ENCODE peak calls at places on chromosomes 5 and 9, in nine cellular contexts. J is uterus, R is colonic mucosa, L is psoas muscle, Z is esophagus squamous epithelium, M is brain microvascular endothelial cell, Y is kidney, G is Peyer's patch, A is progenitor cell of endocrine pancreas. O is an unnamed sample.

GRCh38 chr9:13083973-13084528 is 195.4 kb downstream of the MPDZ start:
- DNase-seq in J (no peak), R (no peak), L (no peak), Z (no peak), M (peak; percentile 10), Y (no peak), G (no peak), A (no peak), O (peak; percentile 54)

GRCh38 chr9:105205787-105206511 is 38.5 kb upstream of the SLC44A1 start:
- DNase-seq in J (peak; percentile 89), R (peak; percentile 39), L (peak; percentile 69), Z (no peak), M (peak; percentile 45), Y (no peak), G (peak; percentile 17), A (no peak), O (peak; percentile 81)

GRCh38 chr5:5126444-5126843 is 13.7 kb upstream of the ADAMTS16 start:
- DNase-seq in J (no peak), R (no peak), L (peak; percentile 57), Z (no peak), M (no peak), Y (no peak), G (no peak), A (no peak), O (peak; percentile 57)

GRCh38 chr9:131482343-131483006 is 20.2 kb upstream of the POMT1 start:
- DNase-seq in J (no peak), R (no peak), L (no peak), Z (no peak), M (no peak), Y (no peak), G (no peak), A (no peak), O (no peak)

GRCh38 chr5:10645146-10645545 is 81.3 kb downstream of the ANKRD33B start:
- DNase-seq in J (no peak), R (no peak), L (no peak), Z (no peak), M (no peak), Y (no peak), G (no peak), A (no peak), O (no peak)

GRCh38 chr9:116144038-116144437 is 9.6 kb upstream of the PAPPA start:
- DNase-seq in J (no peak), R (no peak), L (no peak), Z (no peak), M (peak; percentile 55), Y (no peak), G (no peak), A (no peak), O (peak; percentile 54)

GRCh38 chr5:142611154-142611553 is 74.7 kb downstream of the FGF1 start:
- DNase-seq in J (peak; percentile 78), R (peak; percentile 75), L (peak; percentile 69), Z (no peak), M (peak; percentile 76), Y (no peak), G (peak; percentile 34), A (peak; percentile 51), O (peak; percentile 45)

GRCh38 chr9:136438909-136439549 is 616 bp downstream of the INPP5E start:
- DNase-seq in J (no peak), R (peak; percentile 37), L (no peak), Z (no peak), M (peak; percentile 14), Y (peak; percentile 84), G (peak; percentile 51), A (peak; percentile 30), O (peak; percentile 19)

GRCh38 chr9:137441289-137441934 is at the start of gene ENTPD8:
- DNase-seq in J (no peak), R (peak; percentile 88), L (peak; percentile 53), Z (no peak), M (no peak), Y (peak; percentile 87), G (no peak), A (peak; percentile 83), O (no peak)

GRCh38 chr5:37696190-37697021 is 143.4 kb downstream of the GDNF start:
- DNase-seq in J (no peak), R (no peak), L (no peak), Z (no peak), M (peak; percentile 9), Y (no peak), G (no peak), A (no peak), O (peak; percentile 38)

GRCh38 chr5:141609044-141609443 is 9.8 kb downstream of the DIAPH1 start:
- DNase-seq in J (no peak), R (no peak), L (no peak), Z (no peak), M (no peak), Y (no peak), G (no peak), A (no peak), O (no peak)

GRCh38 chr9:131111854-131112311 is 13.5 kb upstream of the NUP214 start:
- DNase-seq in J (no peak), R (no peak), L (no peak), Z (no peak), M (no peak), Y (peak; percentile 75), G (no peak), A (no peak), O (no peak)

GRCh38 chr5:73037545-73037944 is 81.7 kb downstream of the FCHO2 start:
- DNase-seq in J (no peak), R (no peak), L (no peak), Z (no peak), M (no peak), Y (no peak), G (no peak), A (no peak), O (no peak)

GRCh38 chr5:123807177-123807900 is 295.4 kb downstream of the CSNK1G3 start:
- DNase-seq in J (no peak), R (no peak), L (no peak), Z (no peak), M (no peak), Y (no peak), G (no peak), A (no peak), O (no peak)

GRCh38 chr9:27247756-27248155 is 49.2 kb downstream of the EQTN start:
- DNase-seq in J (no peak), R (peak; percentile 58), L (no peak), Z (no peak), M (peak; percentile 73), Y (no peak), G (no peak), A (peak; percentile 21), O (peak; percentile 39)

GRCh38 chr9:6564370-6564769 is 81.2 kb downstream of the GLDC start:
- DNase-seq in J (no peak), R (no peak), L (no peak), Z (no peak), M (peak; percentile 11), Y (no peak), G (no peak), A (no peak), O (no peak)

GRCh38 chr9:108746864-108747263 is 108.9 kb downstream of the ACTL7B start:
- DNase-seq in J (no peak), R (no peak), L (no peak), Z (no peak), M (peak; percentile 23), Y (no peak), G (no peak), A (no peak), O (no peak)

GRCh38 chr9:107283621-107284616 is 840 bp downstream of the RAD23B start:
- DNase-seq in J (peak; percentile 62), R (peak; percentile 83), L (peak; percentile 91), Z (no peak), M (peak; percentile 37), Y (peak; percentile 91), G (peak; percentile 69), A (peak; percentile 63), O (peak; percentile 39)

GRCh38 chr9:87464992-87465378 is 32.7 kb upstream of the DAPK1 start:
- DNase-seq in J (no peak), R (no peak), L (no peak), Z (no peak), M (no peak), Y (no peak), G (no peak), A (no peak), O (no peak)

GRCh38 chr5:157160001-157160400 is 6.1 kb downstream of the GARIN3 start:
- DNase-seq in J (no peak), R (no peak), L (no peak), Z (no peak), M (no peak), Y (no peak), G (no peak), A (no peak), O (no peak)

GRCh38 chr9:16150501-16150900 is 597.7 kb downstream of the CCDC171 start:
- DNase-seq in J (peak; percentile 94), R (no peak), L (no peak), Z (no peak), M (no peak), Y (no peak), G (no peak), A (no peak), O (no peak)

GRCh38 chr5:165457854-165458481 is 1952.5 kb downstream of the MAT2B start:
- DNase-seq in J (no peak), R (no peak), L (no peak), Z (no peak), M (no peak), Y (no peak), G (no peak), A (no peak), O (no peak)
- TF ChIP-seq CTCF in J (no peak), R (peak; percentile 23), L (no peak), Z (no peak), M (peak; percentile 45), Y (peak; percentile 30), G (peak; percentile 26), A (peak; percentile 76), O (peak; percentile 57)

GRCh38 chr5:68215208-68215887 is at the start of gene PIK3R1:
- DNase-seq in J (peak; percentile 95), R (peak; percentile 96), L (peak; percentile 98), Z (peak; percentile 76), M (peak; percentile 88), Y (peak; percentile 99), G (peak; percentile 97), A (peak; percentile 93), O (peak; percentile 89)
- TF ChIP-seq CTCF in J (peak; percentile 23), R (peak; percentile 29), L (peak; percentile 50), Z (peak; percentile 72), M (peak; percentile 60), Y (peak; percentile 38), G (peak; percentile 63), A (peak; percentile 51), O (peak; percentile 68)

DNA sequence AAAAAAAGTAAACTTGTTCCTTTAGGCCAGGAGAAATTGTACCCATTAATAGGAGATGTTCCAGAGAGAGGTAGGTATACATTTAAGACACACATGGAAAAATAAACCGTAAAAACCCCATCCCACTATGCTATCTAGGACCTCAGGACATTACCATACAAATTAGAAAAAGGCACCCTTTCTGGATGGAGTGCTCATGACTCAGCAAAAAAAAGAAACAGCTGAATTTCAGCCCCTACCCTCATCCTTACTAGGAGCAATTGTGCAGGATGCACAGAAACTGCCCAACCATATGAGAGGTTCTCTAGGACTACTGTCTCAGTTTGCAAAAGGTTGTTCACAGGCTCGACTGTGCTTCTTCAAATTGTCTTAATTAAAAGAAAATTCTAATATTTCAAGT is 368.2 kb downstream of the HINT1 start:
- DNase-seq in J (no peak), R (no peak), L (no peak), Z (no peak), M (no peak), Y (no peak), G (no peak), A (no peak), O (no peak)
- TF ChIP-seq CTCF in J (no peak), R (no peak), L (no peak), Z (no peak), M (no peak), Y (no peak), G (no peak), A (no peak), O (no peak)

DNA sequence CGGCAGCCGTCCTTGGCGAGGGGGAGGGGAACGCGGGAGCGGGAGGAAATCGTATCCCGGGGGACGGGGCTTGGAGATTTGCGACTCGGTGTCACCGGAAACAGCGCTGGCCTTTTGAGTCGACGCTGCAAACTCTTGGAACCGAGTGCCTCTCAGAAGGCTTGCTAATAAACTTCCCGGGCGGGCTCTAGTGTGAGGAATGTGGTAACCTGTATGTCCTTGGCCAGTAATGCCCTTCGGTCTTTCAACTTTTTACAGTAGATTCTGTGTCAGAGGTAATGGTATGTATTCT is 82.7 kb downstream of the PTPDC1 start:
- DNase-seq in J (no peak), R (no peak), L (no peak), Z (peak; percentile 67), M (no peak), Y (no peak), G (no peak), A (no peak), O (peak; percentile 72)
- TF ChIP-seq CTCF in J (no peak), R (no peak), L (no peak), Z (no peak), M (peak; percentile 12), Y (no peak), G (no peak), A (no peak), O (peak; percentile 16)